ENCODE peak calls at places on chromosomes 13 and 19, in four cellular contexts. H is lung, F is A549, O is right cardiac atrium. N is an unnamed sample.

GRCh38 chr13:48950507-48950886 is 25.2 kb upstream of the FNDC3A start:
- DNase-seq in H (no peak), F (no peak), O (no peak), N (no peak)

GRCh38 chr19:51292971-51293370 is 18.5 kb upstream of the IGLON5 start:
- DNase-seq in H (no peak), F (no peak), O (no peak), N (no peak)

GRCh38 chr19:12695514-12695913 is 917 bp downstream of the FBXW9 start:
- DNase-seq in H (no peak), F (no peak), O (no peak), N (no peak)

GRCh38 chr13:23500858-23501257 is 67.4 kb upstream of the SACS start:
- DNase-seq in H (no peak), F (no peak), O (no peak), N (no peak)

GRCh38 chr13:27638521-27638920 is 16.8 kb downstream of the POLR1D start:
- DNase-seq in H (no peak), F (no peak), O (no peak), N (no peak)

GRCh38 chr19:56988271-56988670 is 131.5 kb upstream of the USP29 start:
- DNase-seq in H (no peak), F (no peak), O (no peak), N (no peak)

GRCh38 chr13:33723772-33724435 is 94.0 kb upstream of the RFC3 start:
- DNase-seq in H (peak), F (peak), O (peak), N (peak)

GRCh38 chr13:51977606-51978005 is 33.6 kb downstream of the ATP7B start:
- DNase-seq in H (no peak), F (no peak), O (no peak), N (no peak)

GRCh38 chr19:18928018-18928805 is 8.7 kb downstream of the DDX49 start:
- DNase-seq in H (no peak), F (no peak), O (no peak), N (no peak)

GRCh38 chr19:38848299-38849146 is 1.3 kb downstream of the HNRNPL start:
- DNase-seq in H (no peak), F (peak), O (no peak), N (no peak)

GRCh38 chr19:53947624-53948023 is 15.1 kb upstream of the CACNG8 start:
- DNase-seq in H (no peak), F (peak), O (no peak), N (no peak)

GRCh38 chr13:94480672-94481145 is 1.2 kb upstream of the DCT start:
- DNase-seq in H (no peak), F (no peak), O (peak), N (no peak)

GRCh38 chr13:63614874-63615612 is 2199.4 kb upstream of the PCDH20 start:
- DNase-seq in H (no peak), F (no peak), O (no peak), N (no peak)

GRCh38 chr19:58001895-58002369 is 688 bp downstream of the ZNF606 start:
- DNase-seq in H (no peak), F (no peak), O (no peak), N (no peak)

GRCh38 chr13:45811891-45812583 is 39.5 kb downstream of the SIAH3 start:
- DNase-seq in H (no peak), F (no peak), O (no peak), N (peak)

GRCh38 chr13:80952158-80952557 is 611.2 kb upstream of the SPRY2 start:
- DNase-seq in H (no peak), F (no peak), O (no peak), N (no peak)

DNA sequence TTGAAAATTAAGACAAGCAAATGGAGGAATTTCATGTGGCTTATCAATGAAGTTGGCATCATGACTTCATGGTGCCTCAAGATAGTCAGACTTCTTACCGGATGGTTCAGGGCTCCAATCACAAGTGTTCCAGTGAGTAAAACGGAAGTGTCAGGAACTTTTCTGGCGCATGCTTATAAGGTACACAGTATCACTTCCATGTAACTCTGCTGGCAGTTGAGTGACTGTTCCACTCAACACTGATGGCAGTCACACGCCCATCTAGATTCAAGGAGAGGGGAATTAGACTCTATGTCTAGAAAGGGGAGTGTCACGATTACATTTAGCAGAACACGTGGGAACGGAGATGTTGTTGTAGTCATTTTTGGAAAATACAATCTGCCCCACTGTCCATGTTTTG is 114.3 kb downstream of the KCTD15 start:
- DNase-seq in H (no peak), F (no peak), O (no peak), N (no peak)
- H3K27ac ChIP-seq in H (no peak), F (no peak), O (no peak), N (no peak)

GRCh38 chr13:111899714-111900389 is 167.1 kb upstream of the SOX1 start:
- DNase-seq in H (no peak), F (no peak), O (no peak), N (peak)
- H3K27ac ChIP-seq in H (no peak), F (no peak), O (no peak), N (no peak)

GRCh38 chr19:7705387-7706187 is 3.7 kb upstream of the FCER2 start:
- DNase-seq in H (peak), F (no peak), O (peak), N (no peak)

GRCh38 chr19:7709932-7710460 is 8.1 kb upstream of the FCER2 start:
- DNase-seq in H (no peak), F (no peak), O (no peak), N (no peak)

GRCh38 chr19:7706188-7706530 is 4.2 kb upstream of the FCER2 start:
- DNase-seq in H (no peak), F (no peak), O (no peak), N (no peak)

GRCh38 chr19:7706662-7707454 is 4.9 kb upstream of the FCER2 start:
- DNase-seq in H (no peak), F (no peak), O (no peak), N (no peak)

DNA sequence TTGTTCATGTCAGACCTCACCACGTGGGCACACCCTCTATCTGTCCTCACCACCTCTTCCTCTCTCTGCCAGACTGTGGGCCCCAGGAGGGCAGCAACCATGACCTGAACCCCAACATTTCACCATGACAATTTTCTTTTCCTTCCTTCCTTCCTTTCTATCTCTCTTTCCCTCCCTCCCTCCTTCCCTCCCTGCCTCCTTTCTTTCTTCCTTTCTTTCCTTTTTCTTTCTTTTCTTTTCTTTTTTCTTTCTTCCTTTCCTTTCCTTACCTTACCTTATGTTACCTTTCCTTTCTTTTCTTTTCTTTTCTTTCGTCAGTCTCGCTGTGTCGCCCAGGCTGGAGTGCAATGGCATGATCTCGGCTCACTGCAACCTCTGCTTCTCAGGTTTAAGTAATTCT is 8.7 kb upstream of the FCER2 start:
- DNase-seq in H (no peak), F (no peak), O (no peak), N (no peak)
- H3K27ac ChIP-seq in H (no peak), F (no peak), O (no peak), N (no peak)

GRCh38 chr19:46721269-46722003 is 4.5 kb upstream of the PRKD2 start:
- DNase-seq in H (no peak), F (peak), O (no peak), N (no peak)

GRCh38 chr19:46723471-46723870 is 6.6 kb upstream of the PRKD2 start:
- DNase-seq in H (no peak), F (no peak), O (no peak), N (no peak)

GRCh38 chr19:46723023-46723461 is 6.1 kb upstream of the PRKD2 start:
- DNase-seq in H (no peak), F (no peak), O (no peak), N (no peak)

GRCh38 chr19:46722004-46722380 is 5.1 kb upstream of the PRKD2 start:
- DNase-seq in H (no peak), F (no peak), O (no peak), N (no peak)

DNA sequence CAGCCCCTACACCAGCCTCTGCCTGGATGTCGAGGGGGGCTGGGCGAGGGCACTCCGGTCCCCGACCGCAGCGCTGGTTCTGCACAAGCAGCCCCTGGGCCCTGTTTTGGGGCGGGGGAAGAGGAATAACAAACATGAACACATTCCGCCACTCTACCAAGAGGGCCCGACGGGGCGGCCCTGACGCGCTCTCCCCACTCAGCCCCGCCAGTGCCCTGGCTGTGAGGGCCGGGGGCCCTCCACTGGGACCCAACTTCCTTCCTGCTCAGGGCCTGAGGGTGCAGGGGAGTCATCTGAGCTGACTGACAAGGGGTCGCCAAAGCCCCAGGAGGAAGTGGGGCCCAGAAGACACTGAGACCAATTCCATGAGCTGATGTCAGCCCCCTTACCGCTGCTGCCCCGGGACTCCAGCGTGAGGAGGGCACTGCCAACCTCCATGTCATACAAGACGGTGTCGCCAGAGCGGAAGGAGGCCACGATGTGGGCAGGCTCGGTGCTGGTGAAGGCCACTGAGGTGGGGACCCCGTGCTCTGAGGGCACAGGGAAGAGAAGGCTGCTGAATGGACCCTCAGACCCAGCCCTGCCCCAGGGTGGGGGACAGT is 5.6 kb upstream of the PRKD2 start:
- DNase-seq in H (no peak), F (no peak), O (no peak), N (no peak)
- H3K27ac ChIP-seq in H (no peak), F (no peak), O (no peak), N (no peak)

GRCh38 chr13:40615619-40616018 is 50.8 kb downstream of the FOXO1 start:
- DNase-seq in H (no peak), F (no peak), O (no peak), N (no peak)
- H3K27ac ChIP-seq in H (peak), F (no peak), O (no peak), N (no peak)

DNA sequence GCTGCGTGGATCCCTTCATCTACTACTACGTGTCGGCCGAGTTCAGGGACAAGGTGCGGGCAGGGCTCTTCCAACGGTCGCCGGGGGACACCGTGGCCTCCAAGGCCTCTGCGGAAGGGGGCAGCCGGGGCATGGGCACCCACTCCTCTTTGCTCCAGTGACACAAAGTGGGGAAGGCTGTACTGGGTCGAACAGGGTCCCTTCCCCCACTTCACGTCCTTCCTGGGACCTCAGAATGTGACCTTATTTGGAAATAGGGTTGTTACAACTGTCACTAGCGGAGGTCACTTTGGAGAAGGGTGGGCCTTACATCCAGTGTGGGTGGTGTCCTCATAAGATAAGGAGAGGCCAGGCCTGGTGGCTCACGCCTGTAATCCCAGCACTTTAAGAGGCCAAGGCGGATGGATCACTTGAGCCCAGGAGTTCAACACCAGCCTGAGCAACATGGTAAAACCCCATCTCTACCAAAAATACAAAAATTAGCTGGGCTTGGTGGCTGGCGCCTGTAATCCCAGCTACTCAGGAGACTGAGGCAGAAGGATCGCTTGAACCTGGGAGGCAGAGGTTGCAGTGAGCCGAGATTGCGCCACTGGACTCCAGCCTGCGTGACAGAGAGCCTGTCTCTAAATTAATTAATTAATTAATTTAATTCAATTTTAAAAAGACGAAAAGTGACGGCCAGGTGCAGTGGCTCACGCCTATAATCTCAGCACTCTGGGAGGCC is 1.8 kb downstream of the F2RL3 start:
- DNase-seq in H (no peak), F (no peak), O (no peak), N (no peak)
- H3K27ac ChIP-seq in H (peak), F (no peak), O (no peak), N (no peak)

GRCh38 chr13:93409001-93409400 is 182.4 kb downstream of the GPC6 start:
- DNase-seq in H (no peak), F (no peak), O (no peak), N (no peak)
- H3K27ac ChIP-seq in H (no peak), F (no peak), O (no peak), N (no peak)

GRCh38 chr19:33186835-33187540 is 7.1 kb upstream of the LRP3 start:
- DNase-seq in H (no peak), F (no peak), O (no peak), N (no peak)
- H3K27ac ChIP-seq in H (no peak), F (no peak), O (no peak), N (no peak)

N was measured in coronary artery.